ENCODE peak calls at places on chromosomes 2 and 18, in seven cellular contexts. F is A673; S is psoas muscle; T is small intestine; M is iPS DF 6.9; P is aorta; K is naive thymus-derived CD4-positive, alpha-beta T cell. J is an unnamed sample. For H3K4me1 and H3K27me3, the result is how much of the 10 kb centered on the place peaks cover.

GRCh38 chr2:231810905-231811304 is 24.7 kb downstream of the COPS7B start:
- DNase-seq in F (peak), S (no peak), T (no peak), M (no peak), P (no peak), K (no peak), J (peak)

GRCh38 chr18:48950536-48951447 is at the start of gene SMAD7:
- DNase-seq in F (peak), S (no peak), T (no peak), M (no peak), P (peak), K (no peak), J (peak)

GRCh38 chr18:62634991-62635630 is 80.2 kb upstream of the PHLPP1 start:
- DNase-seq in F (no peak), S (no peak), T (peak), M (no peak), P (no peak), K (no peak), J (no peak)

GRCh38 chr2:240021488-240022104 is 3.5 kb downstream of the NDUFA10 start:
- DNase-seq in F (peak), S (peak), T (peak), M (peak), P (peak), K (peak), J (peak)

GRCh38 chr18:76914314-76914713 is 92.0 kb downstream of the ZNF236 start:
- DNase-seq in F (no peak), S (no peak), T (no peak), M (no peak), P (no peak), K (no peak), J (no peak)

GRCh38 chr2:15790838-15791237 is 149.5 kb upstream of the MYCN start:
- DNase-seq in F (no peak), S (no peak), T (no peak), M (no peak), P (no peak), K (no peak), J (no peak)

GRCh38 chr2:190235551-190235950 is 84.1 kb downstream of the HIBCH start:
- DNase-seq in F (no peak), S (no peak), T (peak), M (no peak), P (no peak), K (no peak), J (no peak)

GRCh38 chr2:205017912-205018311 is 472.6 kb downstream of the PARD3B start:
- DNase-seq in F (no peak), S (no peak), T (peak), M (no peak), P (no peak), K (no peak), J (no peak)

GRCh38 chr18:48002933-48003365 is 72.5 kb upstream of the SMAD2 start:
- DNase-seq in F (no peak), S (peak), T (peak), M (no peak), P (peak), K (no peak), J (peak)

GRCh38 chr2:144379891-144380311 is 140.0 kb downstream of the ZEB2 start:
- DNase-seq in F (no peak), S (peak), T (no peak), M (no peak), P (no peak), K (no peak), J (peak)

GRCh38 chr2:232214053-232214452 is 164.5 kb upstream of the ALPP start:
- DNase-seq in F (no peak), S (no peak), T (no peak), M (no peak), P (no peak), K (no peak), J (no peak)

GRCh38 chr18:76992226-76993084 is 140.1 kb downstream of the MBP start:
- DNase-seq in F (no peak), S (no peak), T (no peak), M (no peak), P (no peak), K (no peak), J (no peak)

GRCh38 chr2:202067589-202067988 is 5.5 kb upstream of the KIAA2012 start:
- DNase-seq in F (no peak), S (no peak), T (no peak), M (no peak), P (no peak), K (no peak), J (no peak)

GRCh38 chr2:15298769-15299168 is 262.4 kb downstream of the NBAS start:
- DNase-seq in F (peak), S (no peak), T (no peak), M (no peak), P (no peak), K (no peak), J (no peak)

GRCh38 chr2:106108351-106108750 is 85.8 kb downstream of the UXS1 start:
- DNase-seq in F (no peak), S (no peak), T (no peak), M (no peak), P (no peak), K (no peak), J (no peak)

GRCh38 chr18:31183302-31183701 is 20.6 kb upstream of the DSC1 start:
- DNase-seq in F (no peak), S (no peak), T (no peak), M (no peak), P (no peak), K (no peak), J (no peak)

GRCh38 chr18:22983175-22983574 is 50.0 kb downstream of the RBBP8 start:
- DNase-seq in F (peak), S (no peak), T (peak), M (no peak), P (no peak), K (peak), J (no peak)

GRCh38 chr18:74251297-74252031 is 40.3 kb downstream of the CYB5A start:
- DNase-seq in F (peak), S (no peak), T (peak), M (no peak), P (no peak), K (no peak), J (no peak)

GRCh38 chr18:49813071-49813320 is 337 bp downstream of the ACAA2 start:
- DNase-seq in F (no peak), S (peak), T (peak), M (no peak), P (peak), K (no peak), J (peak)

GRCh38 chr18:12278153-12278764 is 24.1 kb downstream of the CIDEA start:
- DNase-seq in F (no peak), S (no peak), T (no peak), M (no peak), P (no peak), K (no peak), J (no peak)

GRCh38 chr18:40431071-40431998 is 1523.7 kb upstream of the PIK3C3 start:
- DNase-seq in F (no peak), S (no peak), T (no peak), M (no peak), P (no peak), K (no peak), J (peak)

GRCh38 chr2:95274291-95275150 is at the start of gene PROM2:
- DNase-seq in F (no peak), S (peak), T (peak), M (peak), P (peak), K (no peak), J (no peak)

GRCh38 chr2:3040819-3041218 is 336.8 kb downstream of the EIPR1 start:
- DNase-seq in F (no peak), S (peak), T (no peak), M (no peak), P (no peak), K (no peak), J (peak)

GRCh38 chr2:43737855-43738254 is 36.0 kb upstream of the DYNC2LI1 start:
- DNase-seq in F (no peak), S (no peak), T (no peak), M (no peak), P (no peak), K (no peak), J (no peak)

GRCh38 chr18:47558110-47558750 is 306.8 kb upstream of the SKOR2 start:
- DNase-seq in F (no peak), S (no peak), T (no peak), M (no peak), P (no peak), K (no peak), J (no peak)

GRCh38 chr2:167438206-167438605 is 549.9 kb downstream of the XIRP2 start:
- DNase-seq in F (peak), S (no peak), T (peak), M (no peak), P (no peak), K (no peak), J (peak)

GRCh38 chr2:215380699-215381098 is 55.2 kb downstream of the FN1 start:
- DNase-seq in F (no peak), S (no peak), T (no peak), M (no peak), P (no peak), K (no peak), J (no peak)

GRCh38 chr2:236052926-236053846 is 115.0 kb downstream of the GBX2 start:
- DNase-seq in F (no peak), S (no peak), T (no peak), M (no peak), P (no peak), K (no peak), J (no peak)

GRCh38 chr2:192230864-192231453 is 36.2 kb upstream of the TMEFF2 start:
- DNase-seq in F (peak), S (no peak), T (no peak), M (no peak), P (no peak), K (no peak), J (no peak)

GRCh38 chr2:221347471-221347870 is 224.6 kb downstream of the EPHA4 start:
- DNase-seq in F (no peak), S (no peak), T (no peak), M (no peak), P (no peak), K (no peak), J (no peak)

GRCh38 chr2:19100570-19100969 is 257.9 kb downstream of the OSR1 start:
- DNase-seq in F (no peak), S (no peak), T (no peak), M (no peak), P (no peak), K (no peak), J (no peak)

GRCh38 chr2:142944721-142945120 is 67.3 kb downstream of the KYNU start:
- DNase-seq in F (no peak), S (no peak), T (no peak), M (no peak), P (no peak), K (no peak), J (no peak)

GRCh38 chr2:40531359-40531758 is 79.5 kb upstream of the SLC8A1 start:
- DNase-seq in F (no peak), S (no peak), T (no peak), M (no peak), P (no peak), K (no peak), J (no peak)

GRCh38 chr2:72813841-72814240 is 12.0 kb downstream of the EXOC6B start:
- DNase-seq in F (no peak), S (no peak), T (no peak), M (no peak), P (no peak), K (no peak), J (no peak)

DNA sequence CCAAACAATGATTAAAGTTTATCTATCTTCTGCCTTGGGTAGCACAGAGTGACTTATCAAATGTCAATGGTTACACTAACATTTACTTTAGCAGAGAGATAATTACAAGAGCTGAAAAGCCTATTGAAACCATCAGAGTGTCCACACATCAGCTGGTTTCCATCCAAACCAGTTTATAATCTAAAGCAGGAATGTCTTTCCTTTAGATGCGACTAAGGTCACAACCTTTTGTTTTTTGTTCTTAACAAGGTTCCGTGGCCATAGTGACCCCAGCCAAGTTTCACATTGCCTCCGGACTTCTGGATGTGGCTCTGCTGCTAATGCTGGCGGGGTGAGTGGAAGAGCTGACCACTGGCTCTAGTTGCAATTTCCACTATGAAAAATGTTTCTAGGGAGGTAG is 58.6 kb upstream of the RMDN2 start:
- DNase-seq in F (no peak), S (no peak), T (no peak), M (no peak), P (no peak), K (no peak), J (no peak)
- H3K4me1 ChIP-seq in F (under half), S (under half), T (under half), M (under half), P (under half), K (under half), J (under half)

DNA sequence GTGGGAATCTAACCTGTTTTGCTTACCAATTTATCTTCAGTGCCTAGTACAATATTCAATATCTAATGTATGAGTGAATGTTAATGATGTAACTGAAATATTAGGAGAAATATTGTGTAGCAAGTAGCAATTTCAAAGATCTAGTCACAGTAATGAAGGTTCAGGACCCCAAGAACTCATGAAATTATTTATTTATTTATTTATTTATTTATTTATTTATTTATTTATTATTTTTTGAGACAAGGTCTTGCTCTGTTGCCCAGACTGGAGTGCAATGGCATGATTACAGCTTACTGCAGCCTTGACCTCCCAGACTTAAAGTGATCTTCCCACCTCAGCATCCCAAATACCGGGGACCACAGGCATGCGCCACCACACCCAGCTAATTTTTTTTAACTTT is 126.9 kb downstream of the KCNJ3 start:
- DNase-seq in F (no peak), S (no peak), T (no peak), M (no peak), P (no peak), K (no peak), J (no peak)
- H3K27me3 ChIP-seq in F (under half), S (under half), T (under half), M (under half), P (under half), K (under half), J (under half)

DNA sequence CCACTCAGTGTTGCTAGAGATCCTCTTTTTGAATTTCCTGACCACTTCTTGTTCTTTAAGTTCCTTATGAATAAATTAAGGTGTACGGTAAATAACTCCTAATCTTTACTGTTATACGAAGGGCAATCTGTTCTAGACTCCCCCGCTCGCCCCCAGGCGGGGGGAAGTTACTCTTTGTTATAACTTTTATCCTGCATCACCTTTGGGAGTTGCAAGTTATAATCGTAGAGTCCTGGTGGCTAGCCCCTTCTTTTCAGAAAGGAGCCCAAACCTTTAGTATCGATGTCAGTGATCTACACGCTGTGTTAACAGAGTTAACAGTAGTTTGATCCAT is 652 bp downstream of the GCA start:
- DNase-seq in F (no peak), S (no peak), T (no peak), M (no peak), P (no peak), K (no peak), J (no peak)
- H3K27ac ChIP-seq in F (peak), S (no peak), T (peak), M (no peak), P (no peak), K (peak), J (no peak)

GRCh38 chr2:207313947-207314346 is 148.2 kb upstream of the KLF7 start:
- DNase-seq in F (no peak), S (no peak), T (no peak), M (no peak), P (no peak), K (no peak), J (no peak)
- H3K4me1 ChIP-seq in F (under half), S (under half), T (under half), M (under half), P (under half), K (under half), J (under half)

GRCh38 chr2:16885027-16885426 is 219.4 kb upstream of the CYRIA start:
- DNase-seq in F (no peak), S (no peak), T (no peak), M (no peak), P (no peak), K (no peak), J (no peak)

GRCh38 chr2:16881122-16881521 is 215.5 kb upstream of the CYRIA start:
- DNase-seq in F (no peak), S (no peak), T (no peak), M (no peak), P (no peak), K (no peak), J (no peak)
- H3K27me3 ChIP-seq in F (under half), S (under half), T (under half), M (under half), P (under half), K (under half), J (under half)

DNA sequence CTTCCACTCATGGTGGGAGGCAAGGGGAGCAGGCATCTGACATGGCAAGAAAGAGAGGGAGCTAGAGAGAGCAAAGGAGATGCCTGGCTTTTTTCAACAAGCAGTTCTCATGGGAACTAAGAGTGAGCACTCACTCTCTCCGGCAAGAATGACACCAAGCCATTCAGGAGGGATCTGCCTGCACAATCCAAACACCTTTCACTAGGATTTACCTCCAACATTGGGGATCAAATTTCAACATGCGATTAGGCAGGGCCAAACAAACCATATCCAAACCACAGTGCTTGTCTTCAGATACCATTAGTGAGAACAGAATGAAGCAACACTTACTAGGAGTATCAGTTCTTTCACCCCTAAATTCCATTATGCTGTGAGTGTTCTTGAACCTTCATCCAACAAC is 77.3 kb downstream of the FIGN start:
- DNase-seq in F (no peak), S (no peak), T (no peak), M (no peak), P (no peak), K (no peak), J (no peak)
- H3K27ac ChIP-seq in F (no peak), S (no peak), T (no peak), M (no peak), P (no peak), K (no peak), J (no peak)

DNA sequence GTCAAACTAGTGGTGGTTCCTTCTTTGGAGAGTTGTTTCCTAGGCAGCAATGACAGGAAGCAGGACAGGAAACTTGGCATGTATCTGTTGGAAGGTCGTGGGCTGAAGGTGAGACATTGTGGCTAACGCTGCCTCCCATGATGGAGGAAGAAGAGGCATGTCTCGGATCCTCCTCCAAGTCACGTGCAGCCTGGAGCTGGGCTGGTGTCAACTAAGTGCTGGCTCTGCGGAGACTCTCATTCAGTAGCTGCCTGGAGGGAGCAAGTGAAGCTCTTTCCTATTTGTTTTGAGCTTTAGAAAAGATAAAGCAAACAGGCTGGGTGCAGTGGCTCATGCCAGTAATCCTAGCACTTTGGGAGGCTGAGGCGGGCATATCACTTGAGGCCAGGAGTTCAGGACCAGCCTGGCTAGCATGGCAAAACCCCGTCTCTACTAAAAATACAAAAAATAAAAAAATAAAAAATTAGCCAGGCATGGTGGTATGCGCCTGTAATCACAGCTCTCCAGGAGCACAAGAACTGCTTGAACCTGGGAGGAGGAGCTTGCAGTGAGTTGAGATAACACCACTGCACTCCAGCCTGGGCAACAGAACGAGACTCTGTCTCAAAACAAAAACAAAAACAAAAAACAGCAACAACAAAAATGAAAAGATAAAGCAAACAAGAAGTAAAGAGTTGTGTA is 28.2 kb upstream of the INO80C start:
- DNase-seq in F (no peak), S (no peak), T (no peak), M (no peak), P (no peak), K (no peak), J (no peak)
- H3K4me1 ChIP-seq in F (under half), S (under half), T (under half), M (under half), P (under half), K (under half), J (under half)

GRCh38 chr2:176468471-176468870 is 199.2 kb downstream of the MTX2 start:
- DNase-seq in F (peak), S (no peak), T (no peak), M (no peak), P (no peak), K (no peak), J (no peak)

GRCh38 chr2:176463527-176463926 is 194.3 kb downstream of the MTX2 start:
- DNase-seq in F (peak), S (no peak), T (no peak), M (no peak), P (no peak), K (no peak), J (no peak)

GRCh38 chr2:176466918-176467452 is 197.7 kb downstream of the MTX2 start:
- DNase-seq in F (no peak), S (no peak), T (no peak), M (no peak), P (no peak), K (no peak), J (no peak)

GRCh38 chr2:176461686-176462376 is 192.6 kb downstream of the MTX2 start:
- DNase-seq in F (peak), S (no peak), T (no peak), M (no peak), P (no peak), K (no peak), J (no peak)

DNA sequence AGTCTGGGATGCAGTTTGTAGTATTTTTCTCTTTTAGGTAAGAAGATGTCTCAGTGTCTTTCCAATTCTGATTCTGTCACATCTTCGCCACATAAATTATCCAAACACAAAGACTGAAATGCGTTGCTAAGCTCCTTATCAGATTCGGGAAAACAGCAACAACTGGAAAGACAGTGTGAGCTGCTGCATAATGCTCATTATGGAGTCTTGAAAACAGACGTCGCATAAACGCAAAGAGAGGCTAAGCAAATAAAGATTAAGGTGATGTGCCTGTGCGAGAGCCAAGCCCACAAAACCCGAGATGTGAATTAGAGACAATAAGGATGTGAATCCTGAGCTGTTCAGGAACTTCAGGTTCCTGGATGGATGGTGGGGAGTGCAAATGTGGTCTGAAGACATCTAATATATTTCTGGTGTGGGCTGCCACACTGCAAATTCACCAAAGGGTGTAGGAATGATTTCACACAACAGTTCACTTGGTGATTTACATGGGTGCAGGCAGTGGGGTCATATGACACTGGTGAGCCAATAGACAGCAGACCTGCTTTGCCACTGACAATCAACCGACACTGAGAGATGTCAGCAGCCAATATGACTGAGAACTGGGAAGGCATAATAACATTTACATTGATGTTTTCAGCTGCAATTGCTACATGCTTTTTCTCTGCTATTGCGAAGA is 195.8 kb downstream of the MTX2 start:
- DNase-seq in F (peak), S (no peak), T (no peak), M (no peak), P (no peak), K (no peak), J (peak)
- H3K27me3 ChIP-seq in F (under half), S (under half), T (under half), M (under half), P (under half), K (under half), J (under half)

J was measured in SJCRH30.